ENCODE peak calls at places on chromosomes 11 and 22, in nine cellular contexts. O is HAP-1; Z is CD8-positive, alpha-beta memory T cell; T is CD4-positive, alpha-beta memory T cell; S is coronary artery; P is pancreas; A is mesendoderm; E is cardiac muscle cell; L is cardiac fibroblast. F is an unnamed sample.

GRCh38 chr11:126280595-126280994 is 2.3 kb upstream of the TIRAP start:
- DNase-seq in T (no peak), A (no peak), O (no peak), E (no peak), S (no peak), Z (no peak), L (no peak), P (no peak), F (no peak)

GRCh38 chr11:15665368-15665871 is 550.7 kb downstream of the INSC start:
- DNase-seq in E (no peak), A (no peak), T (no peak), O (no peak), Z (no peak), L (peak; percentile 81), S (no peak), P (no peak), F (no peak)

GRCh38 chr11:86116386-86116726 is 47.5 kb upstream of the PICALM start:
- DNase-seq in T (peak; percentile 24), O (no peak), P (no peak), S (no peak), L (peak; percentile 44), Z (no peak), E (no peak), A (no peak), F (no peak)

GRCh38 chr22:24969588-24970301 is 17.2 kb downstream of the KIAA1671 start:
- DNase-seq in Z (no peak), A (peak; percentile 89), T (no peak), O (no peak), P (no peak), L (peak; percentile 51), S (no peak), E (peak; percentile 17), F (no peak)

GRCh38 chr11:91293119-91293518 is 931.5 kb upstream of the FAT3 start:
- DNase-seq in O (no peak), A (no peak), T (no peak), L (no peak), P (no peak), Z (no peak), S (no peak), E (no peak), F (no peak)

GRCh38 chr22:26677217-26677616 is 19.8 kb downstream of the MIAT start:
- DNase-seq in E (no peak), L (no peak), S (no peak), P (no peak), A (no peak), T (no peak), Z (no peak), O (no peak), F (no peak)

GRCh38 chr11:2150206-2150847 is 10.7 kb downstream of the INS start:
- DNase-seq in E (peak; percentile 68), T (no peak), O (peak; percentile 43), S (no peak), Z (no peak), L (peak; percentile 78), P (no peak), A (peak; percentile 80), F (no peak)

GRCh38 chr11:8006349-8006977 is 19.3 kb downstream of the EIF3F start:
- DNase-seq in A (peak; percentile 83), E (peak; percentile 85), S (no peak), L (peak; percentile 82), T (peak; percentile 54), Z (peak; percentile 11), O (peak; percentile 74), P (peak; percentile 38), F (peak; percentile 46)

GRCh38 chr11:1652442-1652777 is 22.8 kb downstream of the KRTAP5-5 start:
- DNase-seq in A (no peak), O (no peak), Z (no peak), S (no peak), E (no peak), T (no peak), L (no peak), P (no peak), F (no peak)

GRCh38 chr11:78072455-78072854 is 7.2 kb downstream of the NDUFC2 start:
- DNase-seq in P (no peak), E (no peak), A (no peak), S (no peak), O (no peak), Z (no peak), T (no peak), L (no peak), F (no peak)

GRCh38 chr22:50008151-50009040 is 4.2 kb downstream of the IL17REL start:
- DNase-seq in Z (no peak), S (no peak), T (no peak), P (no peak), E (no peak), A (no peak), O (no peak), L (no peak), F (no peak)

GRCh38 chr11:35419713-35420333 is 465 bp upstream of the SLC1A2 start:
- DNase-seq in E (peak; percentile 13), P (peak; percentile 24), Z (no peak), S (no peak), T (no peak), L (no peak), O (no peak), A (no peak), F (no peak)

GRCh38 chr11:122698390-122698789 is 42.9 kb downstream of the UBASH3B start:
- DNase-seq in L (no peak), Z (no peak), A (no peak), O (no peak), S (no peak), T (no peak), P (no peak), E (no peak), F (no peak)

GRCh38 chr11:106988151-106988806 is 30.0 kb downstream of the GUCY1A2 start:
- DNase-seq in T (no peak), P (no peak), E (no peak), L (peak; percentile 67), Z (no peak), A (no peak), S (no peak), O (no peak), F (no peak)

DNA sequence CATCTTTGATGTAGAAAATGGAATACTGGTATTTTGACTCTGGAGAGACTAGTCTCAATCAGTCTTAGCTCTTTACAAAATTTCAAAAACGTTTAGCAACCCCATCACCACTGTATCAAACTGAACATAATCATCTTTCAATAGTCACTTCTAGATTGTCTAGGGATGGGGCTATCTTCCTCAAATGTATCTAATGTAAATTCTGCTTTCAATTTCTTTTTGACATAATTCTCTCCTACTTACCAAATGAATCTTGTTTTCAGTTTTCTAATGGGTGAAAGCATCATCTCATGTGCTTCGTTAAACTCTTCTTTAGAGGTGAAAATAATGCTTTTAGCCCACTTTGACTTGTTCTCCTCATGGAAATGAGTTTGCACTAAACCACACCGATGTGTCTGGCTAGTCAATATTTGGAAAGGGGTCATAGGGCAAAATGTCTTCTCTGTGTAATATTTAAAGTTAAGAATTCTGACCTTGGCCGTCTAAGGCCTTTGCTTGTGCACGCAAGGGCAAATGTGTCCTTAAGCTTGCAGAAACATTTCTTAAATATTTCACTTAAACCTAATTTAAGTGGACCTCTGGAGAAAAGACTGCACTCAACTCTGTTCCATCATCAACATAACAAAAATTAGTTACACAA is 5.2 kb downstream of the SIK3 start:
- DNase-seq in P (no peak), L (no peak), Z (no peak), E (no peak), S (no peak), T (no peak), O (no peak), A (no peak), F (no peak)
- H3K4me3 ChIP-seq in P (no peak overlapping the region), L (no peak overlapping the region), Z (no peak overlapping the region), E (no peak overlapping the region), S (no peak overlapping the region), T (no peak overlapping the region), O (no peak overlapping the region), A (no peak overlapping the region), F (no peak overlapping the region)

GRCh38 chr11:70921804-70922203 is 330.6 kb downstream of the SHANK2 start:
- DNase-seq in E (no peak), S (no peak), A (no peak), T (no peak), P (no peak), Z (no peak), L (no peak), O (no peak), F (no peak)
- H3K4me3 ChIP-seq in E (no peak overlapping the region), S (no peak overlapping the region), A (no peak overlapping the region), T (no peak overlapping the region), P (no peak overlapping the region), Z (no peak overlapping the region), L (no peak overlapping the region), O (no peak overlapping the region), F (no peak overlapping the region)

GRCh38 chr11:113954235-113954634 is 20.7 kb upstream of the HTR3A start:
- DNase-seq in O (no peak), S (no peak), L (no peak), A (no peak), P (no peak), E (no peak), T (no peak), Z (no peak), F (no peak)
- H3K4me3 ChIP-seq in O (no peak overlapping the region), S (no peak overlapping the region), L (no peak overlapping the region), A (no peak overlapping the region), P (no peak overlapping the region), E (no peak overlapping the region), T (no peak overlapping the region), Z (no peak overlapping the region), F (no peak overlapping the region)

GRCh38 chr11:129846508-129847335 is 31.1 kb downstream of the TMEM45B start:
- DNase-seq in A (no peak), T (peak; percentile 72), Z (no peak), L (peak; percentile 84), E (no peak), O (no peak), S (no peak), P (no peak), F (peak; percentile 44)

GRCh38 chr11:129836979-129837378 is 21.3 kb downstream of the TMEM45B start:
- DNase-seq in S (no peak), E (no peak), P (no peak), O (no peak), A (no peak), L (no peak), Z (no peak), T (no peak), F (no peak)

GRCh38 chr11:129840236-129840635 is 24.6 kb downstream of the TMEM45B start:
- DNase-seq in T (no peak), Z (no peak), S (no peak), A (no peak), O (no peak), L (no peak), P (no peak), E (no peak), F (no peak)

GRCh38 chr11:129842138-129842537 is 26.5 kb downstream of the TMEM45B start:
- DNase-seq in S (no peak), L (no peak), A (no peak), P (no peak), O (no peak), E (no peak), T (peak; percentile 36), Z (no peak), F (no peak)
- H3K4me3 ChIP-seq in S (no peak overlapping the region), L (no peak overlapping the region), A (no peak overlapping the region), P (no peak overlapping the region), O (no peak overlapping the region), E (no peak overlapping the region), T (no peak overlapping the region), Z (no peak overlapping the region), F (no peak overlapping the region)

GRCh38 chr11:93133710-93134109 is 64.1 kb downstream of the SLC36A4 start:
- DNase-seq in L (peak; percentile 48), O (no peak), E (no peak), Z (no peak), S (no peak), T (no peak), A (no peak), P (no peak), F (no peak)
- H3K4me3 ChIP-seq in L (no peak overlapping the region), O (no peak overlapping the region), E (no peak overlapping the region), Z (no peak overlapping the region), S (no peak overlapping the region), T (no peak overlapping the region), A (no peak overlapping the region), P (no peak overlapping the region), F (no peak overlapping the region)

GRCh38 chr11:64863381-64864060 is 14.9 kb downstream of the EHD1 start:
- DNase-seq in T (no peak), P (no peak), S (no peak), A (no peak), Z (no peak), E (no peak), O (no peak), L (peak; percentile 51), F (no peak)
- H3K4me3 ChIP-seq in T (peak overlapping the region; percentile 12), P (no peak overlapping the region), S (peak overlapping the region; percentile 62), A (no peak overlapping the region), Z (peak overlapping the region; percentile 66), E (no peak overlapping the region), O (no peak overlapping the region), L (no peak overlapping the region), F (no peak overlapping the region)

F was measured in Jurkat, Clone E6-1.